ENCODE peak calls at places on chromosome 22, in nine cellular contexts. Z is right lobe of liver, S is heart left ventricle, E is A549, N is thyroid gland, K is spleen, D is body of pancreas, J is K562, B is ovary. Y is an unnamed sample.
A peak's percentile ranks its signal among the peaks of the same experiment; 100 is the strongest.

GRCh38 chr22:29291215-29291614 is 15.2 kb upstream of the GAS2L1 start:
- DNase-seq in Z (no peak), B (no peak), E (no peak), K (no peak), J (no peak), S (no peak), N (no peak), D (no peak), Y (no peak)

GRCh38 chr22:37459211-37459610 is 27.0 kb downstream of the MFNG start:
- DNase-seq in E (no peak), B (no peak), N (no peak), D (peak; percentile 34), K (no peak), Z (no peak), J (no peak), S (no peak), Y (no peak)

GRCh38 chr22:46068908-46069481 is 81.3 kb upstream of the PPARA start:
- DNase-seq in N (no peak), S (peak; percentile 41), J (no peak), Z (peak; percentile 33), E (no peak), D (peak; percentile 32), B (peak; percentile 57), K (peak; percentile 71), Y (peak; percentile 27)

GRCh38 chr22:17788023-17788330 is 13.7 kb upstream of the BID start:
- DNase-seq in J (no peak), K (no peak), B (no peak), N (no peak), E (no peak), S (no peak), Z (no peak), D (no peak), Y (no peak)

GRCh38 chr22:17074648-17075002 is 10.2 kb upstream of the IL17RA start:
- DNase-seq in S (no peak), D (no peak), Z (no peak), J (no peak), N (no peak), E (no peak), B (no peak), K (no peak), Y (no peak)

GRCh38 chr22:28903080-28903479 is 19.7 kb downstream of the ZNRF3 start:
- DNase-seq in K (no peak), D (no peak), B (peak; percentile 58), Z (no peak), E (no peak), J (no peak), N (peak; percentile 25), S (peak; percentile 53), Y (no peak)

GRCh38 chr22:38272373-38273134 is at the start of gene TMEM184B:
- DNase-seq in N (peak; percentile 77), E (peak; percentile 46), J (peak; percentile 91), D (peak; percentile 81), S (peak; percentile 86), B (peak; percentile 88), K (peak; percentile 94), Z (peak; percentile 86), Y (peak; percentile 75)

GRCh38 chr22:30717331-30717921 is 22.8 kb downstream of the OSBP2 start:
- DNase-seq in Z (no peak), S (no peak), E (peak; percentile 3), B (no peak), J (no peak), K (no peak), N (no peak), D (no peak), Y (peak; percentile 91)

GRCh38 chr22:47274196-47274595 is 511.7 kb downstream of the TBC1D22A start:
- DNase-seq in J (no peak), N (no peak), Z (no peak), B (no peak), K (no peak), E (no peak), D (no peak), S (no peak), Y (no peak)

GRCh38 chr22:49204599-49205214 is 623.0 kb downstream of the BRD1 start:
- DNase-seq in N (no peak), D (peak; percentile 2), B (peak; percentile 8), S (no peak), E (no peak), J (no peak), K (peak; percentile 29), Z (peak; percentile 8), Y (peak; percentile 3)

GRCh38 chr22:17953147-17953546 is 71.2 kb downstream of the MICAL3 start:
- DNase-seq in B (no peak), Z (no peak), N (no peak), D (no peak), J (no peak), K (no peak), E (no peak), S (no peak), Y (no peak)

GRCh38 chr22:23150762-23151161 is 5.5 kb downstream of the RAB36 start:
- DNase-seq in N (no peak), B (no peak), K (no peak), D (no peak), S (no peak), E (no peak), Z (no peak), J (no peak), Y (no peak)

GRCh38 chr22:23149743-23150238 is 4.5 kb downstream of the RAB36 start:
- DNase-seq in N (no peak), Z (no peak), K (peak; percentile 67), J (no peak), D (no peak), S (peak; percentile 57), B (no peak), E (no peak), Y (no peak)

GRCh38 chr22:23146842-23147205 is 1.5 kb downstream of the RAB36 start:
- DNase-seq in J (no peak), D (no peak), N (no peak), E (no peak), B (no peak), Z (no peak), K (no peak), S (no peak), Y (no peak)

GRCh38 chr22:23144926-23145906 is at the start of gene RAB36:
- DNase-seq in D (peak; percentile 91), B (peak; percentile 100), Z (peak; percentile 88), E (peak; percentile 90), N (peak; percentile 100), J (peak; percentile 100), S (peak; percentile 97), K (peak; percentile 99), Y (peak; percentile 100)

GRCh38 chr22:23147632-23148387 is 2.5 kb downstream of the RAB36 start:
- DNase-seq in N (peak; percentile 63), D (peak; percentile 37), S (no peak), K (no peak), E (no peak), J (no peak), B (no peak), Z (no peak), Y (no peak)
- TF ChIP-seq POLR2A in N (no peak), D (no peak), S (no peak), K (no peak), E (no peak), J (no peak), B (no peak), Z (no peak), Y (no peak)

GRCh38 chr22:35446365-35446764 is 46.4 kb downstream of the MCM5 start:
- DNase-seq in N (no peak), Z (no peak), E (peak; percentile 25), D (no peak), J (no peak), S (no peak), B (no peak), K (no peak), Y (peak; percentile 26)
- H3K27ac ChIP-seq in N (no peak overlapping the region), Z (no peak overlapping the region), E (peak overlapping the region; percentile 48), D (no peak overlapping the region), J (no peak overlapping the region), S (peak overlapping the region; percentile 81), B (no peak overlapping the region), K (no peak overlapping the region), Y (no peak overlapping the region)

GRCh38 chr22:31742682-31743081 is 7.2 kb downstream of the PRR14L start:
- DNase-seq in S (no peak), K (no peak), B (no peak), J (no peak), D (no peak), N (no peak), E (no peak), Z (no peak), Y (no peak)

GRCh38 chr22:31743871-31744270 is 6.1 kb downstream of the PRR14L start:
- DNase-seq in B (no peak), K (no peak), S (no peak), N (no peak), J (no peak), E (no peak), Z (no peak), D (no peak), Y (peak; percentile 31)

GRCh38 chr22:31739795-31740201 is 10.1 kb downstream of the PRR14L start:
- DNase-seq in J (no peak), K (no peak), N (no peak), S (no peak), Z (no peak), E (no peak), B (no peak), D (peak; percentile 44), Y (peak; percentile 61)

GRCh38 chr22:31738566-31738965 is 11.4 kb downstream of the PRR14L start:
- DNase-seq in B (no peak), E (no peak), Z (no peak), S (no peak), K (no peak), J (no peak), N (no peak), D (no peak), Y (no peak)

GRCh38 chr22:31742115-31742514 is 7.8 kb downstream of the PRR14L start:
- DNase-seq in J (no peak), B (no peak), Z (no peak), D (no peak), K (no peak), S (no peak), N (no peak), E (no peak), Y (no peak)
- H3K4me3 ChIP-seq in J (no peak overlapping the region), B (no peak overlapping the region), Z (no peak overlapping the region), D (no peak overlapping the region), K (no peak overlapping the region), S (no peak overlapping the region), N (no peak overlapping the region), E (no peak overlapping the region), Y (no peak overlapping the region)

DNA sequence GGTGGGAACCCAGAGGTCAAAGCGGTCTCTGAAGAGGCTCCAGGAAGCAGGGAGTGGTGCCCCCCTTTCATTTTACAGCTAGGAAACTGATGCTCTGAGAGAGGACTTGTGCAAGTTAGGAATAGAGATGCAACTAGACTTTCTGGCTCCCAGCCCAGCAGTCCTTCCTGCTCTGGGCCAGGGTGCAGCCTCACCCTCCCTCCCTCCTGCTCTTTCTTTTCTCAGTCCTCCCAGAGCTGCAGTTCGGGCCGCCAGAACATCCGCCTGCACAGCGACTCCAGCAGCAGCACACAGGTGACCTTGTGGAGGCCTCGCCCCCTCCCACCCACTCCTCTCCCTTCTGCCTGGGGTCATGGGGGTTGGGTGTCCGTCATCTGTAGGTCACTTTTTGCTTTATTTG is 51.5 kb downstream of the LHFPL7 start:
- DNase-seq in E (peak; percentile 28), N (peak; percentile 93), B (peak; percentile 82), Z (peak; percentile 77), D (peak; percentile 79), J (no peak), S (peak; percentile 89), K (no peak), Y (peak; percentile 78)
- TF ChIP-seq POLR2A in E (no peak), N (no peak), B (no peak), Z (no peak), D (no peak), J (no peak), S (no peak), K (no peak), Y (no peak)

Y was measured in adrenal gland.